ENCODE peak calls at places on chromosomes 3 and 15, in eight cellular contexts. O, X, T, D, C, U, V and N are unnamed samples.

GRCh38 chr15:41987246-41987924 is 15.0 kb upstream of the EHD4 start:
- DNase-seq in X (no peak), D (no peak), C (no peak), U (no peak), T (no peak), V (no peak), O (no peak), N (no peak)

GRCh38 chr3:89586676-89587075 is 479.3 kb downstream of the EPHA3 start:
- DNase-seq in D (no peak), C (no peak), T (no peak), O (no peak), U (no peak), X (no peak), V (no peak), N (no peak)

GRCh38 chr3:70919661-70920060 is 607.2 kb upstream of the MDFIC2 start:
- DNase-seq in C (no peak), U (no peak), O (no peak), D (no peak), T (no peak), X (no peak), V (no peak), N (no peak)

GRCh38 chr3:12232785-12233317 is 56.0 kb upstream of the PPARG start:
- DNase-seq in C (no peak), O (no peak), T (no peak), V (no peak), X (no peak), D (no peak), U (no peak), N (no peak)

GRCh38 chr3:14491396-14492190 is 48.5 kb downstream of the GRIP2 start:
- DNase-seq in V (no peak), O (no peak), C (no peak), T (no peak), U (no peak), D (no peak), X (no peak), N (no peak)

GRCh38 chr3:122364508-122364907 is 18.5 kb downstream of the MIX23 start:
- DNase-seq in O (no peak), X (no peak), D (no peak), U (no peak), T (no peak), V (no peak), C (no peak), N (no peak)

GRCh38 chr3:157782236-157782635 is 279.0 kb upstream of the VEPH1 start:
- DNase-seq in X (peak; percentile 48), O (no peak), T (no peak), U (no peak), C (no peak), D (no peak), V (no peak), N (no peak)

GRCh38 chr3:33035596-33035995 is 61.4 kb downstream of the GLB1 start:
- DNase-seq in X (peak; percentile 78), T (no peak), O (no peak), U (no peak), V (no peak), C (no peak), D (no peak), N (peak; percentile 15)

GRCh38 chr3:194857459-194858113 is 171.9 kb downstream of the FAM43A start:
- DNase-seq in T (no peak), O (no peak), X (no peak), U (no peak), D (no peak), C (no peak), V (no peak), N (no peak)

GRCh38 chr3:193842832-193843446 is 249.9 kb downstream of the OPA1 start:
- DNase-seq in X (no peak), U (no peak), V (no peak), C (no peak), T (no peak), O (no peak), D (no peak), N (no peak)

GRCh38 chr15:64810499-64811326 is 14.7 kb downstream of the PIF1 start:
- DNase-seq in X (no peak), D (no peak), O (no peak), C (no peak), T (no peak), U (no peak), V (no peak), N (no peak)

GRCh38 chr15:52960283-52960682 is 170.1 kb upstream of the ONECUT1 start:
- DNase-seq in T (no peak), D (no peak), U (no peak), X (no peak), C (no peak), V (no peak), O (no peak), N (no peak)

GRCh38 chr3:53223025-53223424 is 32.8 kb downstream of the TKT start:
- DNase-seq in T (no peak), C (no peak), O (no peak), V (no peak), X (no peak), D (no peak), U (no peak), N (no peak)

GRCh38 chr3:41418961-41419691 is 219.8 kb downstream of the CTNNB1 start:
- DNase-seq in C (no peak), O (no peak), X (peak; percentile 95), D (no peak), V (peak; percentile 16), T (peak; percentile 31), U (no peak), N (peak; percentile 27)

GRCh38 chr3:17841190-17841828 is 98.9 kb upstream of the TBC1D5 start:
- DNase-seq in X (peak; percentile 67), T (peak; percentile 89), V (peak; percentile 85), C (peak; percentile 50), O (peak; percentile 96), U (peak; percentile 75), D (peak; percentile 74), N (peak; percentile 45)

GRCh38 chr15:47733085-47733484 is 15.8 kb downstream of the SEMA6D start:
- DNase-seq in U (no peak), D (no peak), C (no peak), O (no peak), T (no peak), X (no peak), V (no peak), N (no peak)

GRCh38 chr3:123861081-123861836 is 22.9 kb downstream of the MYLK start:
- DNase-seq in D (no peak), U (no peak), X (no peak), C (no peak), O (no peak), V (no peak), T (no peak), N (no peak)

GRCh38 chr3:66195347-66195783 is 25.4 kb upstream of the SLC25A26 start:
- DNase-seq in D (peak; percentile 3), V (no peak), U (no peak), C (no peak), X (no peak), T (peak; percentile 30), O (peak; percentile 54), N (peak; percentile 62)

GRCh38 chr15:52143862-52144261 is 31.3 kb upstream of the BCL2L10 start:
- DNase-seq in T (peak; percentile 12), O (no peak), D (no peak), U (no peak), C (no peak), V (no peak), X (peak; percentile 96), N (no peak)

GRCh38 chr3:12750223-12750622 is 8.8 kb downstream of the TMEM40 start:
- DNase-seq in T (no peak), V (no peak), D (no peak), U (no peak), O (no peak), C (no peak), X (peak; percentile 84), N (peak; percentile 47)

GRCh38 chr3:73493543-73494314 is 131.0 kb downstream of the PDZRN3 start:
- DNase-seq in X (no peak), V (no peak), T (no peak), C (no peak), D (no peak), U (no peak), O (no peak), N (no peak)